ENCODE peak calls at places on chromosomes 11 and 22, in four cellular contexts. Z is K562, R is HepG2, K is H1. B is an unnamed sample.

GRCh38 chr11:93743316-93743715 is 1.8 kb downstream of the C11orf54 start:
- DNase-seq in Z (no peak), R (no peak), K (no peak), B (no peak)

GRCh38 chr11:116073854-116074837 is 569.9 kb upstream of the CADM1 start:
- DNase-seq in Z (no peak), R (no peak), K (no peak), B (peak; percentile 82)

GRCh38 chr22:17199131-17199731 is 20.0 kb downstream of the ADA2 start:
- DNase-seq in Z (no peak), R (no peak), K (peak; percentile 77), B (no peak)

GRCh38 chr11:72113170-72113808 is 794 bp upstream of the ANAPC15 start:
- DNase-seq in Z (no peak), R (no peak), K (no peak), B (no peak)

GRCh38 chr22:45842141-45842831 is 134.7 kb downstream of the WNT7B start:
- DNase-seq in Z (no peak), R (no peak), K (no peak), B (no peak)

GRCh38 chr22:26906464-26906863 is 249.1 kb downstream of the MIAT start:
- DNase-seq in Z (no peak), R (no peak), K (no peak), B (no peak)

GRCh38 chr22:37999640-38000272 is 15.4 kb upstream of the SOX10 start:
- DNase-seq in Z (peak; percentile 32), R (no peak), K (no peak), B (no peak)

GRCh38 chr11:19437760-19438159 is 197.0 kb upstream of the E2F8 start:
- DNase-seq in Z (no peak), R (no peak), K (no peak), B (no peak)

GRCh38 chr22:49561338-49561737 is 266.3 kb downstream of the BRD1 start:
- DNase-seq in Z (no peak), R (no peak), K (no peak), B (no peak)

GRCh38 chr11:116881153-116881552 is 43.7 kb upstream of the APOA1 start:
- DNase-seq in Z (no peak), R (no peak), K (no peak), B (no peak)

GRCh38 chr11:117668291-117668690 is 128.7 kb downstream of the DSCAML1 start:
- DNase-seq in Z (no peak), R (no peak), K (no peak), B (no peak)

GRCh38 chr22:40855104-40855959 is 1.1 kb downstream of the ST13 start:
- DNase-seq in Z (no peak), R (no peak), K (no peak), B (no peak)

GRCh38 chr11:118996926-118997626 is 862 bp upstream of the CENATAC start:
- DNase-seq in Z (peak; percentile 55), R (peak; percentile 48), K (no peak), B (peak; percentile 23)

GRCh38 chr11:93221539-93221938 is 23.7 kb upstream of the SLC36A4 start:
- DNase-seq in Z (no peak), R (no peak), K (no peak), B (no peak)

GRCh38 chr11:104165014-104165413 is 1.1 kb upstream of the PDGFD start:
- DNase-seq in Z (no peak), R (no peak), K (no peak), B (no peak)

GRCh38 chr11:63767415-63768231 is 952 bp downstream of the ZFTA start:
- DNase-seq in Z (peak; percentile 65), R (peak; percentile 49), K (peak; percentile 78), B (no peak)

GRCh38 chr11:19951558-19952083 is 208.7 kb downstream of the DBX1 start:
- DNase-seq in Z (peak; percentile 49), R (peak; percentile 70), K (no peak), B (peak; percentile 49)

DNA sequence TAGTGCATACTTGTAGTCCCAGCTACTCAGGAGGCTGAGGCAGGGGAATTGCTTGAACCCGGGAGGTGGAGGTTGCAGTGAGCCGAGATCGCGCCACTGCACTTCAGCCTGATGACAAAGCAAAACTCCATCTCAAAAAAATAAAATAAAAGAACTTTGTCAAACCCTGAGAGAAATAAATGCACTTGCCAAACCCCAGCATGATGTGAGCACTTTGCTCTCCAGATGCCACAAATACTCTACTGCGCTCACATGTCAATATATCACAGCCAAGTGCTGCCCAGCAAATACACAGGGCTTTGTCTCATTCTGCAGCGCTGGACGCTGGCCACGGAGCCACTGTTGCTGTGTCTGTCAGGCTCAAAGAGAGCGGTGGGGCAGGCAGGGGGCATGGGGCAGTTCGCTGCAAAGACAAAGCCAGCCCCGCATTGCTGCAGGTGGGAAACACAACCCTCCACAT is 45.1 kb downstream of the AHNAK start:
- DNase-seq in Z (no peak), R (peak; percentile 72), K (no peak), B (no peak)
- TF ChIP-seq JUND in Z (peak; percentile 2), R (no peak), K (no peak), B (no peak)

DNA sequence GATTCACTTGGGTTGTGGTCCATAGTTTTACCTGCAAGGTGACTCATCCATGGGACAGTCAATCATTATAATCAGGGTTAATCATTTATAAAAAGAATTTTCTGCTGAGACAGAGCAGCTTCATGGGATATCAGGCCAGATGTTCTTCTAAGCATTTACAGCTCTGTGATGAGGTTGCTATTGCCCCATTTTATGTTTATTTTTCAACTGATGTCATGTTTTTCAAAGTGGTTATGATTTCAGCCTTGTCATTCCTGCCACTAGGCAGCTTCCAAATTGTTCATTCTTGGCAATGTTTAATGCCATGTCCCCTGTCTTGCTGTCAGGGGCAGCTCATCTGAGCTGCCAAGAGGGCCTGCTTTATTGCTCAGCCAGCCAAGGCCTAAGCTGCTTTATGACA is 35.9 kb upstream of the ZBED5 start:
- DNase-seq in Z (no peak), R (peak; percentile 50), K (no peak), B (no peak)
- TF ChIP-seq CREB1 in Z (no peak), R (no peak), K (no peak), B (no peak)

DNA sequence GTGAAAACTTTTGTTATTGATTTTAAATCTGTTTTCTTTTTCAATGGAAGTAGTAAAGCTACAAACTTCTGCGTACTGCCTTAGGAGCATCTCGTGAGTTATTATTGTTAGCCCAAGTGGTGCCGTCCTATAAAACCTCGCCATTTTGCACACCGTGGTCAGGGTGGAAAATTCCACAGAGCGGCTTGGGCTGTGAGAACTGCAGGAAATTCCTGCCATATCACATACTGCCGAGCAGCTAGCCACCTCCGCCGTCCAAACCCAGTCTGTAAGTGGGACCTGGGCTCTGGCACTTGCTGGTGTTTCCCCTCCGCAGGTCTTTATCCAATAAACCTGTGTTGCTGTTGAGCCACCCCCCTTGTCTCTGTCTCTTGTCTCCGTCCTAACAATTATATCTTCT is 88.0 kb upstream of the POU2AF2 start:
- DNase-seq in Z (no peak), R (no peak), K (no peak), B (no peak)
- TF ChIP-seq BRCA1 in Z (no peak), R (no peak), K (no peak), B (no peak)

GRCh38 chr22:19816372-19817119 is 38.1 kb downstream of the GNB1L start:
- DNase-seq in Z (no peak), R (no peak), K (peak; percentile 37), B (no peak)

GRCh38 chr22:19819911-19820879 is 34.5 kb downstream of the GNB1L start:
- DNase-seq in Z (no peak), R (no peak), K (peak; percentile 29), B (no peak)

GRCh38 chr22:19817561-19818263 is 37.0 kb downstream of the GNB1L start:
- DNase-seq in Z (no peak), R (no peak), K (peak; percentile 41), B (no peak)

GRCh38 chr22:19819209-19819910 is 35.3 kb downstream of the GNB1L start:
- DNase-seq in Z (no peak), R (no peak), K (peak; percentile 34), B (no peak)

DNA sequence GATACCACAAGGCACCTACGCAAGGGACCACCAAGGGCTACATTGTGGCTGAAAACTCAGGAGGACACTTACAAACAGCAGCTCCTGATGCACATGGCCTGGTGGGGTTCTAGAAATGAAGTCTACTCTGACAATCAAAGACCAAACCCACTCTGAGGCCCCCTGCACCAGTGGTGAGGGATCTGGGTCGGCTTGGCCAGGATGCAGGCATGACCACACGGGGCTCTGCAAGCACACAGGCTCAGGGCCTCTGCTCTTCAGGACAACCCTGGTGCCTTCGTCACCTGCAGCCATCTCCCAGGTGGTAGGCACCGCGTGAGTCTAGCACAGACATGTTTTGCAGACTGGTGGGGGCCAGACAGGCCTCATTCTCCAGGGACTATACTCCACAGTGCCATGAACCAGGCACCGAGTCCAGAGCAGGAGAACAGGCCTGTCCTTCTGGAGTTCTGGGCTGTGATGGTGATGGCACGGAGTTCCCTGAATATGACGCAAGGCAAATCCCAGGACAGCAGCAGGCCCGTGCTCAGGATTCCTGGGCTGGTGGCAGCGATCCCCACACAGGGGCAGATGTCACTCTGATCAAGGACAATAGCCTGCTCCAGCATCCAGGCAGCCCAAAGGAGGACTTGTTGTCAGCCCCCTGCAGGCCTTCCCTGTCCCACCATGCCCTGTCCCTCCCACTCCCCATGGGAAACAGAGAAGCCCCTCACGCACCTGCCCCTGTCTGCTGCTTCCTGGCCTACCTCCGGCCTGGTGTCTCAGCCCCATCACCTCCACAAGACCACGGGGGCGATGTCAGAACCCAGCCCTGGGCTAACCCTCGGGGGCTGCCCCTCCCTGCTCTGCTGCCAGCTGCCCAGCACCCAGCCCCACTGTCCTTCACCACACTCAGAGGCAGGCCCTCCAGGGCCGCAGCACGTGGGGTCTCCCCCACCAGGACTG is 36.1 kb downstream of the GNB1L start:
- DNase-seq in Z (no peak), R (no peak), K (peak; percentile 41), B (no peak)
- TF ChIP-seq JUND in Z (no peak), R (no peak), K (no peak), B (no peak)

GRCh38 chr11:24357620-24358386 is 139.1 kb upstream of the LUZP2 start:
- DNase-seq in Z (no peak), R (no peak), K (no peak), B (no peak)
- TF ChIP-seq CREB1 in Z (no peak), R (no peak), K (no peak), B (no peak)

GRCh38 chr11:30351061-30351460 is 28.2 kb downstream of the ARL14EP start:
- DNase-seq in Z (no peak), R (no peak), K (no peak), B (no peak)
- TF ChIP-seq BRCA1 in Z (no peak), R (no peak), K (no peak), B (no peak)

DNA sequence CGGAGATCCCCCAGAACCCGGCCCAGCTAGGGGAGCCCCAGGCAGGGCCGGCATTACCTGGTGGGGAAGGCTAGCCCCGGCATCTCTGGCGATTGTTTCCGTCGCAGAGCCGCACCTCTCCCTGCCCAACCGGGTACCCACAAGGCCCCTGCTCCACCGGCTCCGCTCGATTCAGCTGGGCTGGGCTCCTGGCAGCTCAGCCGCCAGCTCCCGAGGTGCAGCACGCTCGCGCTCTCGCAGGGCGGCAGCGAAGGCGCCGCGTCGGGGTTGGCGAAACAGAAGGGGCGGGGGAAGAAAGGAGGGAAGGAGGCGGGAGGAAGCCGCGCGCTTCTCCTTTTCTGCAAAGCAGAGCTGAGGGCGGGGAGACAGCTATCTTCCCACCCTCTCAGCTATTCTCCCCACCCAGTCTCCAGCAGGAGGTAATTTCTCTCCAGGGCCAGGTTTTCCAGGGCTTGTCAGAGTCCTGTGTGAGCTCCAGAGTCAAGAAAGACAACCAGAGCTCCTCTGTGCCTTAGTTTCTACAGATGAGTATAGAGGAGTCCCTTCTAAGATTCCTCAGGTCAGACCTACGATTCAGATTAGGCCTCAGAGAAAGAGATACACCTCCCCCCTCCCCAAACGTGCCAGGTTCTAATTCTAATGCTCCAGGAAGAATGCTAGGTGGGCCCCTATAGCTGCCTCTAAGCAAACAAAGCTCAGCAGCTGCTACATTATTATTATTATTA is 62.0 kb downstream of the PAK1 start:
- DNase-seq in Z (peak; percentile 66), R (no peak), K (peak; percentile 84), B (peak; percentile 40)
- TF ChIP-seq JUND in Z (no peak), R (no peak), K (no peak), B (no peak)

GRCh38 chr22:24325105-24325757 is 54.6 kb downstream of the SPECC1L start:
- DNase-seq in Z (peak; percentile 13), R (peak; percentile 49), K (no peak), B (peak; percentile 62)
- TF ChIP-seq CREB1 in Z (no peak), R (no peak), K (no peak), B (no peak)

B was measured in GM12878.